ENCODE peak calls at places on chromosomes 3 and 15, in seven cellular contexts. One of them, this sample, is unnamed.

GRCh38 chr3:57227930-57228733 is 603 bp downstream of the APPL1 start:
- DNase-seq in AG20443: peak
- DNase-seq in activated T-helper 9 cell treated with anti-CD3 and anti-CD28 coated beads, Interleukin-2, amount 50 U/mL, for 16 hours: peak
- DNase-seq in NCI-H1092 treated with DMSO at 0.1 percent for 48 hours: peak
- DNase-seq in AG04449: no peak
- DNase-seq in caudate nucleus: peak
- DNase-seq in NCI-H510A: peak
- DNase-seq in this sample: peak

GRCh38 chr3:71972031-71972430 is 187.1 kb upstream of the PROK2 start:
- DNase-seq in AG20443: peak
- DNase-seq in caudate nucleus: no peak
- DNase-seq in NCI-H1092 treated with DMSO at 0.1 percent for 48 hours: no peak
- DNase-seq in activated T-helper 9 cell treated with anti-CD3 and anti-CD28 coated beads, Interleukin-2, amount 50 U/mL, for 16 hours: no peak
- DNase-seq in AG04449: no peak
- DNase-seq in NCI-H510A: no peak
- DNase-seq in this sample: no peak

GRCh38 chr3:172808969-172809546 is 58.5 kb downstream of the ECT2 start:
- DNase-seq in caudate nucleus: no peak
- DNase-seq in activated T-helper 9 cell treated with anti-CD3 and anti-CD28 coated beads, Interleukin-2, amount 50 U/mL, for 16 hours: no peak
- DNase-seq in AG04449: peak
- DNase-seq in NCI-H1092 treated with DMSO at 0.1 percent for 48 hours: peak
- DNase-seq in AG20443: no peak
- DNase-seq in NCI-H510A: no peak
- DNase-seq in this sample: peak

GRCh38 chr3:142987080-142987700 is 14.2 kb upstream of the U2SURP start:
- DNase-seq in AG04449: no peak
- DNase-seq in NCI-H510A: no peak
- DNase-seq in caudate nucleus: no peak
- DNase-seq in NCI-H1092 treated with DMSO at 0.1 percent for 48 hours: peak
- DNase-seq in AG20443: peak
- DNase-seq in activated T-helper 9 cell treated with anti-CD3 and anti-CD28 coated beads, Interleukin-2, amount 50 U/mL, for 16 hours: no peak
- DNase-seq in this sample: peak

GRCh38 chr3:14797731-14798130 is 21.0 kb upstream of the FGD5 start:
- DNase-seq in AG04449: no peak
- DNase-seq in NCI-H510A: no peak
- DNase-seq in NCI-H1092 treated with DMSO at 0.1 percent for 48 hours: no peak
- DNase-seq in AG20443: no peak
- DNase-seq in caudate nucleus: no peak
- DNase-seq in activated T-helper 9 cell treated with anti-CD3 and anti-CD28 coated beads, Interleukin-2, amount 50 U/mL, for 16 hours: no peak
- DNase-seq in this sample: no peak

GRCh38 chr3:86938305-86938704 is 52.6 kb downstream of the VGLL3 start:
- DNase-seq in AG04449: no peak
- DNase-seq in NCI-H510A: no peak
- DNase-seq in caudate nucleus: no peak
- DNase-seq in activated T-helper 9 cell treated with anti-CD3 and anti-CD28 coated beads, Interleukin-2, amount 50 U/mL, for 16 hours: no peak
- DNase-seq in NCI-H1092 treated with DMSO at 0.1 percent for 48 hours: no peak
- DNase-seq in AG20443: no peak
- DNase-seq in this sample: no peak

GRCh38 chr15:101318147-101318809 is 23.2 kb upstream of the SNRPA1 start:
- DNase-seq in AG04449: no peak
- DNase-seq in NCI-H510A: no peak
- DNase-seq in activated T-helper 9 cell treated with anti-CD3 and anti-CD28 coated beads, Interleukin-2, amount 50 U/mL, for 16 hours: no peak
- DNase-seq in AG20443: no peak
- DNase-seq in NCI-H1092 treated with DMSO at 0.1 percent for 48 hours: no peak
- DNase-seq in caudate nucleus: peak
- DNase-seq in this sample: no peak

GRCh38 chr15:42154576-42155355 is 1.7 kb downstream of the PLA2G4F start:
- DNase-seq in NCI-H510A: no peak
- DNase-seq in AG04449: no peak
- DNase-seq in caudate nucleus: no peak
- DNase-seq in AG20443: no peak
- DNase-seq in activated T-helper 9 cell treated with anti-CD3 and anti-CD28 coated beads, Interleukin-2, amount 50 U/mL, for 16 hours: no peak
- DNase-seq in NCI-H1092 treated with DMSO at 0.1 percent for 48 hours: no peak
- DNase-seq in this sample: no peak

GRCh38 chr3:171776411-171776810 is 33.9 kb downstream of the PLD1 start:
- DNase-seq in AG20443: no peak
- DNase-seq in NCI-H510A: no peak
- DNase-seq in activated T-helper 9 cell treated with anti-CD3 and anti-CD28 coated beads, Interleukin-2, amount 50 U/mL, for 16 hours: no peak
- DNase-seq in NCI-H1092 treated with DMSO at 0.1 percent for 48 hours: no peak
- DNase-seq in caudate nucleus: no peak
- DNase-seq in AG04449: no peak
- DNase-seq in this sample: peak

GRCh38 chr3:45816544-45816943 is 20.2 kb upstream of the SLC6A20 start:
- DNase-seq in caudate nucleus: no peak
- DNase-seq in activated T-helper 9 cell treated with anti-CD3 and anti-CD28 coated beads, Interleukin-2, amount 50 U/mL, for 16 hours: no peak
- DNase-seq in NCI-H510A: no peak
- DNase-seq in AG04449: no peak
- DNase-seq in NCI-H1092 treated with DMSO at 0.1 percent for 48 hours: no peak
- DNase-seq in AG20443: no peak
- DNase-seq in this sample: no peak

GRCh38 chr3:113423699-113424098 is 17.6 kb downstream of the CFAP44 start:
- DNase-seq in AG20443: no peak
- DNase-seq in AG04449: no peak
- DNase-seq in caudate nucleus: no peak
- DNase-seq in activated T-helper 9 cell treated with anti-CD3 and anti-CD28 coated beads, Interleukin-2, amount 50 U/mL, for 16 hours: no peak
- DNase-seq in NCI-H1092 treated with DMSO at 0.1 percent for 48 hours: no peak
- DNase-seq in NCI-H510A: no peak
- DNase-seq in this sample: no peak

GRCh38 chr3:13016083-13016725 is 57.0 kb downstream of the IQSEC1 start:
- DNase-seq in caudate nucleus: no peak
- DNase-seq in NCI-H1092 treated with DMSO at 0.1 percent for 48 hours: peak
- DNase-seq in AG20443: peak
- DNase-seq in activated T-helper 9 cell treated with anti-CD3 and anti-CD28 coated beads, Interleukin-2, amount 50 U/mL, for 16 hours: peak
- DNase-seq in NCI-H510A: peak
- DNase-seq in AG04449: no peak
- DNase-seq in this sample: peak

GRCh38 chr3:124429129-124429815 is 301.0 kb upstream of the UMPS start:
- DNase-seq in caudate nucleus: no peak
- DNase-seq in AG20443: peak
- DNase-seq in NCI-H1092 treated with DMSO at 0.1 percent for 48 hours: no peak
- DNase-seq in activated T-helper 9 cell treated with anti-CD3 and anti-CD28 coated beads, Interleukin-2, amount 50 U/mL, for 16 hours: no peak
- DNase-seq in AG04449: no peak
- DNase-seq in NCI-H510A: no peak
- DNase-seq in this sample: peak

GRCh38 chr3:126554560-126555525 is 3.9 kb downstream of the C3orf22 start:
- DNase-seq in activated T-helper 9 cell treated with anti-CD3 and anti-CD28 coated beads, Interleukin-2, amount 50 U/mL, for 16 hours: no peak
- DNase-seq in NCI-H510A: no peak
- DNase-seq in NCI-H1092 treated with DMSO at 0.1 percent for 48 hours: no peak
- DNase-seq in AG20443: peak
- DNase-seq in caudate nucleus: no peak
- DNase-seq in AG04449: no peak
- DNase-seq in this sample: no peak

GRCh38 chr3:156847746-156848339 is 21.7 kb downstream of the LEKR1 start:
- DNase-seq in NCI-H510A: no peak
- DNase-seq in AG20443: peak
- DNase-seq in AG04449: no peak
- DNase-seq in caudate nucleus: no peak
- DNase-seq in NCI-H1092 treated with DMSO at 0.1 percent for 48 hours: no peak
- DNase-seq in activated T-helper 9 cell treated with anti-CD3 and anti-CD28 coated beads, Interleukin-2, amount 50 U/mL, for 16 hours: no peak
- DNase-seq in this sample: no peak

GRCh38 chr15:70034596-70034995 is 63.1 kb downstream of the TLE3 start:
- DNase-seq in AG04449: no peak
- DNase-seq in AG20443: no peak
- DNase-seq in NCI-H510A: no peak
- DNase-seq in NCI-H1092 treated with DMSO at 0.1 percent for 48 hours: no peak
- DNase-seq in activated T-helper 9 cell treated with anti-CD3 and anti-CD28 coated beads, Interleukin-2, amount 50 U/mL, for 16 hours: no peak
- DNase-seq in caudate nucleus: no peak
- DNase-seq in this sample: no peak

GRCh38 chr3:120743081-120743365 is 479 bp downstream of the GTF2E1 start:
- DNase-seq in caudate nucleus: no peak
- DNase-seq in NCI-H510A: no peak
- DNase-seq in AG04449: no peak
- DNase-seq in activated T-helper 9 cell treated with anti-CD3 and anti-CD28 coated beads, Interleukin-2, amount 50 U/mL, for 16 hours: no peak
- DNase-seq in NCI-H1092 treated with DMSO at 0.1 percent for 48 hours: peak
- DNase-seq in AG20443: no peak
- DNase-seq in this sample: no peak

GRCh38 chr3:121630355-121630754 is 30.3 kb downstream of the HCLS1 start:
- DNase-seq in NCI-H510A: no peak
- DNase-seq in NCI-H1092 treated with DMSO at 0.1 percent for 48 hours: no peak
- DNase-seq in AG20443: no peak
- DNase-seq in AG04449: no peak
- DNase-seq in activated T-helper 9 cell treated with anti-CD3 and anti-CD28 coated beads, Interleukin-2, amount 50 U/mL, for 16 hours: no peak
- DNase-seq in caudate nucleus: no peak
- DNase-seq in this sample: no peak

GRCh38 chr15:80825361-80826030 is 46.3 kb downstream of the CEMIP start:
- DNase-seq in activated T-helper 9 cell treated with anti-CD3 and anti-CD28 coated beads, Interleukin-2, amount 50 U/mL, for 16 hours: no peak
- DNase-seq in AG04449: no peak
- DNase-seq in AG20443: peak
- DNase-seq in NCI-H510A: no peak
- DNase-seq in caudate nucleus: no peak
- DNase-seq in NCI-H1092 treated with DMSO at 0.1 percent for 48 hours: peak
- DNase-seq in this sample: peak

GRCh38 chr3:194395201-194395600 is 3.9 kb downstream of the GP5 start:
- DNase-seq in NCI-H510A: no peak
- DNase-seq in AG20443: no peak
- DNase-seq in AG04449: no peak
- DNase-seq in NCI-H1092 treated with DMSO at 0.1 percent for 48 hours: peak
- DNase-seq in activated T-helper 9 cell treated with anti-CD3 and anti-CD28 coated beads, Interleukin-2, amount 50 U/mL, for 16 hours: no peak
- DNase-seq in caudate nucleus: no peak
- DNase-seq in this sample: peak

GRCh38 chr3:18643290-18643689 is 218.2 kb upstream of the SATB1 start:
- DNase-seq in activated T-helper 9 cell treated with anti-CD3 and anti-CD28 coated beads, Interleukin-2, amount 50 U/mL, for 16 hours: no peak
- DNase-seq in NCI-H1092 treated with DMSO at 0.1 percent for 48 hours: no peak
- DNase-seq in AG20443: no peak
- DNase-seq in NCI-H510A: no peak
- DNase-seq in AG04449: no peak
- DNase-seq in caudate nucleus: no peak
- DNase-seq in this sample: no peak

GRCh38 chr15:62403164-62403809 is 238.2 kb upstream of the C2CD4B start:
- DNase-seq in caudate nucleus: no peak
- DNase-seq in activated T-helper 9 cell treated with anti-CD3 and anti-CD28 coated beads, Interleukin-2, amount 50 U/mL, for 16 hours: no peak
- DNase-seq in NCI-H510A: no peak
- DNase-seq in AG04449: no peak
- DNase-seq in AG20443: peak
- DNase-seq in NCI-H1092 treated with DMSO at 0.1 percent for 48 hours: no peak
- DNase-seq in this sample: no peak

GRCh38 chr3:32593903-32594525 is 23.4 kb upstream of the DYNC1LI1 start:
- DNase-seq in caudate nucleus: no peak
- DNase-seq in AG04449: no peak
- DNase-seq in NCI-H510A: no peak
- DNase-seq in NCI-H1092 treated with DMSO at 0.1 percent for 48 hours: no peak
- DNase-seq in activated T-helper 9 cell treated with anti-CD3 and anti-CD28 coated beads, Interleukin-2, amount 50 U/mL, for 16 hours: no peak
- DNase-seq in AG20443: peak
- DNase-seq in this sample: no peak

GRCh38 chr3:11282250-11283125 is 10.3 kb downstream of the ATG7 start:
- DNase-seq in AG20443: no peak
- DNase-seq in AG04449: no peak
- DNase-seq in NCI-H510A: no peak
- DNase-seq in activated T-helper 9 cell treated with anti-CD3 and anti-CD28 coated beads, Interleukin-2, amount 50 U/mL, for 16 hours: no peak
- DNase-seq in caudate nucleus: peak
- DNase-seq in NCI-H1092 treated with DMSO at 0.1 percent for 48 hours: no peak
- DNase-seq in this sample: no peak

This sample was measured in NCI-H146.